ENCODE peak calls at places on chromosome 11, in four cellular contexts. U is hippocampal formation, Y is NCI-H1105 treated with DMSO at 0.1 percent for 48 hours, C is NCI-H1092. O is an unnamed sample.
A peak's percentile ranks its signal among the peaks of the same experiment; 100 is the strongest.

GRCh38 chr11:86150826-86151187 is 81.9 kb upstream of the PICALM start:
- DNase-seq in U (no peak), Y (no peak), C (no peak), O (no peak)

GRCh38 chr11:95149659-95150294 is 60.1 kb downstream of the ENDOD1 start:
- DNase-seq in U (peak; percentile 75), Y (no peak), C (no peak), O (no peak)

GRCh38 chr11:131622193-131622592 is 251.8 kb downstream of the NTM start:
- DNase-seq in U (no peak), Y (no peak), C (no peak), O (no peak)

GRCh38 chr11:131982154-131982553 is 611.7 kb downstream of the NTM start:
- DNase-seq in U (no peak), Y (no peak), C (no peak), O (no peak)

GRCh38 chr11:93704237-93704636 is 37.1 kb downstream of the TAF1D start:
- DNase-seq in U (no peak), Y (no peak), C (no peak), O (no peak)

GRCh38 chr11:134679592-134679991 is 267.6 kb upstream of the B3GAT1 start:
- DNase-seq in U (no peak), Y (no peak), C (no peak), O (no peak)

GRCh38 chr11:45593992-45594391 is 71.4 kb downstream of the CHST1 start:
- DNase-seq in U (no peak), Y (no peak), C (no peak), O (peak; percentile 9)

GRCh38 chr11:46895821-46896220 is 22.5 kb downstream of the LRP4 start:
- DNase-seq in U (peak; percentile 28), Y (peak; percentile 12), C (peak; percentile 76), O (no peak)

GRCh38 chr11:57964660-57965059 is 59.0 kb upstream of the OR9Q1 start:
- DNase-seq in U (no peak), Y (no peak), C (no peak), O (no peak)

GRCh38 chr11:42841563-42841962 is 470.2 kb upstream of the API5 start:
- DNase-seq in U (no peak), Y (no peak), C (no peak), O (no peak)

GRCh38 chr11:19959697-19960096 is 200.6 kb downstream of the DBX1 start:
- DNase-seq in U (no peak), Y (no peak), C (no peak), O (no peak)

GRCh38 chr11:69333906-69334305 is 40.0 kb downstream of the MYEOV start:
- DNase-seq in U (no peak), Y (no peak), C (no peak), O (no peak)

GRCh38 chr11:79940976-79941735 is 500.3 kb upstream of the TENM4 start:
- DNase-seq in U (no peak), Y (no peak), C (no peak), O (no peak)

GRCh38 chr11:62721994-62722393 is 5.3 kb downstream of the HNRNPUL2 start:
- DNase-seq in U (no peak), Y (no peak), C (no peak), O (no peak)

GRCh38 chr11:72389116-72389515 is 45.2 kb downstream of the CLPB start:
- DNase-seq in U (no peak), Y (no peak), C (no peak), O (no peak)

GRCh38 chr11:111879637-111879960 is 258 bp downstream of the CFAP68 start:
- DNase-seq in U (no peak), Y (no peak), C (no peak), O (no peak)

GRCh38 chr11:62559204-62559603 is 12.6 kb upstream of the AHNAK start:
- DNase-seq in U (no peak), Y (no peak), C (no peak), O (no peak)

GRCh38 chr11:78069465-78069864 is 5.8 kb downstream of the THRSP start:
- DNase-seq in U (no peak), Y (peak; percentile 86), C (no peak), O (no peak)

GRCh38 chr11:113401718-113402117 is 14.1 kb downstream of the ANKK1 start:
- DNase-seq in U (no peak), Y (peak; percentile 94), C (peak; percentile 96), O (no peak)

GRCh38 chr11:65388731-65389130 is 2.3 kb downstream of the FRMD8 start:
- DNase-seq in U (no peak), Y (no peak), C (no peak), O (peak; percentile 34)

GRCh38 chr11:26134481-26135355 is 197.2 kb upstream of the ANO3 start:
- DNase-seq in U (no peak), Y (peak; percentile 24), C (no peak), O (peak; percentile 36)

GRCh38 chr11:125380756-125381445 is 115.2 kb downstream of the FEZ1 start:
- DNase-seq in U (no peak), Y (no peak), C (no peak), O (no peak)

GRCh38 chr11:115408036-115408911 is 95.9 kb downstream of the CADM1 start:
- DNase-seq in U (peak; percentile 8), Y (no peak), C (no peak), O (no peak)

GRCh38 chr11:70854891-70855556 is 397.4 kb downstream of the SHANK2 start:
- DNase-seq in U (no peak), Y (peak; percentile 86), C (peak; percentile 90), O (no peak)